ENCODE peak calls at places on chromosomes 16 and 17, in seven cellular contexts. Y is colonic mucosa, M is PC-9, G is thoracic aorta, N is Peyer's patch, V is adrenal gland, A is suprapubic skin. R is an unnamed sample. For H3K27me3, the result is how much of the 10 kb centered on the place peaks cover.

GRCh38 chr17:80491478-80492342 is 15.3 kb upstream of the NPTX1 start:
- DNase-seq in Y (no peak), M (no peak), G (no peak), N (no peak), V (no peak), A (no peak), R (no peak)

GRCh38 chr16:2843526-2843925 is 13.4 kb downstream of the ZG16B start:
- DNase-seq in Y (no peak), M (no peak), G (no peak), N (peak), V (no peak), A (no peak), R (no peak)

GRCh38 chr17:12055889-12056288 is 35.2 kb downstream of the MAP2K4 start:
- DNase-seq in Y (no peak), M (no peak), G (no peak), N (no peak), V (no peak), A (no peak), R (no peak)

GRCh38 chr16:84823484-84823883 is 3.7 kb downstream of the CRISPLD2 start:
- DNase-seq in Y (no peak), M (no peak), G (no peak), N (no peak), V (no peak), A (no peak), R (no peak)

GRCh38 chr17:63694229-63694973 is 5.5 kb downstream of the LIMD2 start:
- DNase-seq in Y (no peak), M (no peak), G (no peak), N (no peak), V (no peak), A (no peak), R (no peak)

GRCh38 chr17:79019631-79020584 is 4.1 kb upstream of the C1QTNF1 start:
- DNase-seq in Y (peak), M (peak), G (peak), N (peak), V (peak), A (peak), R (peak)

GRCh38 chr17:9080983-9081382 is 59.7 kb downstream of the NTN1 start:
- DNase-seq in Y (no peak), M (no peak), G (no peak), N (no peak), V (no peak), A (no peak), R (no peak)

GRCh38 chr17:61335845-61336655 is 63.6 kb upstream of the TBX2 start:
- DNase-seq in Y (peak), M (no peak), G (no peak), N (no peak), V (no peak), A (no peak), R (no peak)

GRCh38 chr17:51298508-51299371 is 38.4 kb downstream of the UTP18 start:
- DNase-seq in Y (no peak), M (no peak), G (no peak), N (no peak), V (no peak), A (no peak), R (no peak)

GRCh38 chr16:4316732-4317461 is 1.0 kb downstream of the GLIS2 start:
- DNase-seq in Y (peak), M (peak), G (no peak), N (no peak), V (peak), A (no peak), R (no peak)

DNA sequence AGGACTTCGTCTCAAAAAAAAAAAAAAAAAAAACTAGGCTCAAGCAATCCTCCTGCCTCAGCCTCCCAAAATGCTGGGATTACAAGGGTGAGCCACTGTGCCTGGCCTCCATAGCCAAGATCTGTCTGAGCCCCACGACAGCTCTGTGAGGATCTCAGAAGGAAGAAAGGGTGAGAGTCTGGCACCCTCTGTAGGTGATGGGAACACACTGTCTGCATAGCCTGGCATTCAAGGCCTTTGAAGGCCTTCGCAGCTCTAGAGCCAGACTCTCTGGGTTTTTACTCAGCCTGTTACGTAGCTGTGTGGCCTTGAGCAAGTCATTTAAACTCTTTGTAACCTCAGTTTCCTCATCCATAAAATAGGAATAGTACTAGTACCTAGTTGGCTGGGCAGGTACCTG is 6.3 kb upstream of the XPO6 start:
- DNase-seq in Y (peak), M (peak), G (no peak), N (no peak), V (no peak), A (no peak), R (peak)
- TF ChIP-seq CTCF in Y (peak), M (peak), G (peak), N (peak), V (peak), A (no peak), R (peak)

GRCh38 chr17:7114241-7114874 is at the start of gene ASGR2:
- DNase-seq in Y (no peak), M (no peak), G (no peak), N (no peak), V (no peak), A (no peak), R (no peak)

GRCh38 chr17:7113273-7114071 is 1.1 kb downstream of the ASGR2 start:
- DNase-seq in Y (no peak), M (no peak), G (no peak), N (no peak), V (no peak), A (no peak), R (no peak)

GRCh38 chr17:7110617-7111306 is 3.9 kb downstream of the ASGR2 start:
- DNase-seq in Y (no peak), M (no peak), G (no peak), N (no peak), V (no peak), A (no peak), R (no peak)

GRCh38 chr17:7111784-7112526 is 2.7 kb downstream of the ASGR2 start:
- DNase-seq in Y (no peak), M (no peak), G (no peak), N (no peak), V (no peak), A (no peak), R (no peak)

GRCh38 chr17:7112527-7113108 is 2.0 kb downstream of the ASGR2 start:
- DNase-seq in Y (no peak), M (no peak), G (no peak), N (no peak), V (no peak), A (no peak), R (no peak)
- H3K27ac ChIP-seq in Y (no peak), M (no peak), G (no peak), N (no peak), V (no peak), A (no peak), R (no peak)

GRCh38 chr17:2798679-2799078 is 2.4 kb downstream of the RAP1GAP2 start:
- DNase-seq in Y (no peak), M (no peak), G (no peak), N (no peak), V (no peak), A (no peak), R (no peak)
- H3K27me3 ChIP-seq in Y (under half), M (under half), G (under half), N (under half), V (under half), A (under half), R (under half)

GRCh38 chr17:68131456-68131855 is 95.9 kb downstream of the KPNA2 start:
- DNase-seq in Y (no peak), M (no peak), G (no peak), N (no peak), V (no peak), A (no peak), R (no peak)

GRCh38 chr17:68134731-68135130 is 99.2 kb downstream of the KPNA2 start:
- DNase-seq in Y (no peak), M (no peak), G (no peak), N (no peak), V (no peak), A (no peak), R (no peak)

GRCh38 chr17:68135141-68135887 is 99.8 kb downstream of the KPNA2 start:
- DNase-seq in Y (no peak), M (no peak), G (no peak), N (no peak), V (no peak), A (no peak), R (no peak)

GRCh38 chr17:68134046-68134637 is 98.6 kb downstream of the KPNA2 start:
- DNase-seq in Y (no peak), M (no peak), G (no peak), N (no peak), V (peak), A (no peak), R (no peak)

GRCh38 chr17:68133370-68134045 is 98.0 kb downstream of the KPNA2 start:
- DNase-seq in Y (no peak), M (no peak), G (no peak), N (no peak), V (peak), A (no peak), R (no peak)
- TF ChIP-seq CTCF in Y (no peak), M (no peak), G (no peak), N (no peak), V (no peak), A (no peak), R (no peak)

GRCh38 chr17:10705727-10706126 is 8.3 kb downstream of the ADPRM start:
- DNase-seq in Y (no peak), M (no peak), G (no peak), N (no peak), V (no peak), A (no peak), R (no peak)
- H3K27ac ChIP-seq in Y (no peak), M (no peak), G (no peak), N (no peak), V (no peak), A (no peak), R (no peak)

DNA sequence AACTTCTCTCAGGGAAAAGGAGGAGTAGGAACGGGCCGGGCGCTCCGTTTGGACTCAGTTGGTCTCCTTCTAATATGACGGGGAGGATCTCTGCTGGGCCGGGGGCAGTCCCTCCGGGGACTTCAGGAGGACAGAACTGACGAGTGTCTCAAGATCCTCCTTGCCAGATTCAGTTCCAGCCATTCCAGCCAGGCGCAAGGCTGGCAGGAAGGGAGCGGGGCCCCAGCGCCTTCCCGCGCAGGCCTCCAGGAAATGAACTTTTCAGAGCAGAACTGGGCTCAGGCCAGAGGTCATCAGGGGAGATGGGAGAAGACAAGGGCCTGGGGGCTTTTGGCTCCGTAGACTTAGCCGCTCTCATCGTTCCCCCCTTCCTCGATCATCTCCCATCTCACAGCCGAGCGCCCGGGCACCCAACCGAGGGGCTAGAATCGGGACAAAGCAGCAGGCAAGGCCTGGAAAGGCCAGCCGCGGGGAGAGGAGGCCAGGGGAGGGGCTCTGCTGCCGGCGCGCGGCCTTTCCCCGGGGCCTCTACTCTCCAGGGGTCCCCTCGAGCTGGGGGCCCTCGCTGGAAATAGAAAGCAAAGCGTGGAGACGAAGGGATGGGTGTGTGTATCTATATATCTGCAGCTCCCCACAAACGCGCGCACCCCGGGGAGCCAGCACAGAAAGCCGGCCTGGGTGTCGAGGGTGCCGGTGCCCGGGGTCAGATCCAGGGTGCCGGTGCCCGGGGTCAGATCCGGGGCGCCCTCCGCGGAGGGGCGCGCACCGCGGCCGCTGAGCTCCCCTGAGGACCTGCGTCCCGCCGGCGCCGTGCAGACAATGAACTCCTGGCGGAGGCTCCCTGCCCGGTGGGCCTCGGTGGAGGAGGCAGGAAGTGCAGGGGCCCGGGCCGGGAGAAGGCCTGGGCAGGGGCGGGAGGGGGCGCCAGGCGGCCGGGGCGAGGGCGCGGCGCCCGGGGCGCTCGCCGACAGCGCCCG is 1.4 kb downstream of the ZNF423 start:
- DNase-seq in Y (peak), M (no peak), G (no peak), N (peak), V (peak), A (no peak), R (no peak)
- H3K27me3 ChIP-seq in Y (under half), M (half or more), G (under half), N (under half), V (under half), A (under half), R (half or more)

GRCh38 chr16:56641166-56641565 is 2.7 kb downstream of the MT1A start:
- DNase-seq in Y (no peak), M (no peak), G (no peak), N (no peak), V (no peak), A (no peak), R (no peak)
- TF ChIP-seq CTCF in Y (no peak), M (no peak), G (no peak), N (no peak), V (no peak), A (no peak), R (no peak)

GRCh38 chr17:44448412-44448811 is 54.8 kb downstream of the GPATCH8 start:
- DNase-seq in Y (no peak), M (no peak), G (no peak), N (no peak), V (no peak), A (no peak), R (no peak)
- H3K27ac ChIP-seq in Y (no peak), M (no peak), G (no peak), N (no peak), V (no peak), A (no peak), R (no peak)

GRCh38 chr17:39769974-39770587 is 32.3 kb downstream of the GRB7 start:
- DNase-seq in Y (no peak), M (peak), G (no peak), N (no peak), V (no peak), A (no peak), R (peak)
- H3K27me3 ChIP-seq in Y (under half), M (under half), G (under half), N (under half), V (under half), A (under half), R (under half)

DNA sequence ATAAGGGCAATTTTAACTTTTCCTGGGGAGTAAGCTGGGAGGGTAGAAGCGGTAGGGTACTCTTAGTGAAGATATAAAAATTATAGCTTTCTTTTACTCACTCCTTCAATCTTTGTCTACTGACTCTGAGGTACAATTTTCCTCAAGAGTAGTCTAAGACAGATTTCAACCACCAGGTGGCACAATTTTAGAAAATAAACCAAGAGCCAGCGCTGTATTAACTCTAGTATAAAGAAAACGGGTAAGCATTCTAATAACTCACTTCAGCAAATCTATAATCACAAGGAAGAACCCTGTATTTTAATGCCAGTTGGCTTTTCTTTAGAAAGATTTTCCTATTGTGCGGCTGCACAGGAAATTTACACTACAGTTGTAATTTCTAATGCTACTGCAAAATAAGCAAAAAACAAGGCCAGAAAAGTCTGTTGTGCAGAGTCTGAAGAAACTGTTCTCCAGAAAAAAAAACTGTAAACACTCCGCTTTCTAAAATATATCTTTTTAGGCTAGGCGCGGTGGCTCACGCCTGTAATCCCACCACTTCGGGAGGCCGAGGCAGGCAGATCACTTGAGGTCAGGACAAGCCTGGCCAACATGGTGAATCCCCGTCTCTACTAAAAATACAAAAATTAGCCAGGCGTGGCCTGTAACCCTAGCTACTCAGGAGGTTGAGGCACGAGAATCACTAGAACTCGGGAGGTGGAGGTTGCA is 1.9 kb downstream of the CMC2 start:
- DNase-seq in Y (peak), M (peak), G (no peak), N (no peak), V (no peak), A (no peak), R (no peak)
- TF ChIP-seq CTCF in Y (peak), M (peak), G (peak), N (peak), V (peak), A (peak), R (peak)